ENCODE peak calls at places on chromosomes 13 and 19, in four cellular contexts. S is dermis blood vessel endothelial cell, E is iPS-NIHi11, M is T-helper 2 cell. V is an unnamed sample.

GRCh38 chr19:1618157-1619093 is 13.2 kb upstream of the UQCR11 start:
- DNase-seq in M (no peak), S (peak), E (peak), V (peak)

GRCh38 chr13:48232420-48233096 is 448 bp upstream of the ITM2B start:
- DNase-seq in S (peak), E (no peak), M (no peak), V (no peak)

GRCh38 chr19:38849746-38850230 is at the start of gene HNRNPL:
- DNase-seq in S (no peak), E (peak), M (peak), V (peak)

GRCh38 chr13:94239135-94239534 is 240.3 kb downstream of the DCT start:
- DNase-seq in M (no peak), S (peak), E (no peak), V (no peak)

GRCh38 chr13:95784161-95784880 is 107.4 kb downstream of the DNAJC3 start:
- DNase-seq in E (no peak), M (no peak), S (peak), V (no peak)

GRCh38 chr13:34469212-34469983 is 472.7 kb upstream of the NBEA start:
- DNase-seq in E (no peak), S (peak), M (no peak), V (no peak)

GRCh38 chr19:49775742-49776370 is 9.1 kb downstream of the AP2A1 start:
- DNase-seq in M (no peak), S (no peak), E (no peak), V (no peak)

GRCh38 chr19:40621283-40621682 is 20.1 kb downstream of the LTBP4 start:
- DNase-seq in S (no peak), E (no peak), M (no peak), V (no peak)

GRCh38 chr19:44753619-44753931 is 5.1 kb downstream of the BCL3 start:
- DNase-seq in S (no peak), E (no peak), M (no peak), V (no peak)

GRCh38 chr13:114077121-114077937 is 55.1 kb downstream of the RASA3 start:
- DNase-seq in S (no peak), M (no peak), E (no peak), V (no peak)

GRCh38 chr19:49875801-49876421 is 1.2 kb downstream of the AKT1S1 start:
- DNase-seq in M (peak), S (peak), E (no peak), V (peak)

GRCh38 chr19:1074512-1075283 is 7.7 kb downstream of the ARHGAP45 start:
- DNase-seq in S (peak), M (peak), E (no peak), V (peak)

GRCh38 chr13:46492946-46493345 is 60.0 kb upstream of the LRCH1 start:
- DNase-seq in E (peak), S (peak), M (no peak), V (no peak)

GRCh38 chr13:44389003-44389666 is 15.5 kb downstream of the SERP2 start:
- DNase-seq in S (no peak), M (no peak), E (no peak), V (no peak)

GRCh38 chr13:44051923-44052322 is 172.2 kb downstream of the LACC1 start:
- DNase-seq in E (no peak), S (peak), M (no peak), V (no peak)

GRCh38 chr13:30934381-30934780 is 1.9 kb downstream of the TEX26 start:
- DNase-seq in M (no peak), S (peak), E (peak), V (no peak)

GRCh38 chr13:97249797-97250495 is 27.8 kb downstream of the MBNL2 start:
- DNase-seq in E (no peak), M (no peak), S (no peak), V (no peak)

GRCh38 chr13:33751151-33751550 is 66.8 kb upstream of the RFC3 start:
- DNase-seq in E (no peak), M (no peak), S (no peak), V (no peak)

GRCh38 chr19:18939922-18940775 is 868 bp downstream of the HOMER3 start:
- DNase-seq in S (peak), E (peak), M (no peak), V (peak)

GRCh38 chr19:45103625-45104319 is 10.8 kb downstream of the PPP1R37 start:
- DNase-seq in S (no peak), M (no peak), E (no peak), V (no peak)

GRCh38 chr19:1811472-1811894 is 593 bp downstream of the ATP8B3 start:
- DNase-seq in E (peak), M (no peak), S (peak), V (peak)

GRCh38 chr19:29211562-29212416 is 1.2 kb downstream of the UQCRFS1 start:
- DNase-seq in S (peak), E (no peak), M (no peak), V (no peak)

GRCh38 chr13:43783820-43784219 is 3.0 kb downstream of the ENOX1 start:
- DNase-seq in M (no peak), S (peak), E (no peak), V (no peak)

GRCh38 chr19:39140594-39140993 is 15.0 kb downstream of the PAK4 start:
- DNase-seq in E (no peak), M (no peak), S (no peak), V (no peak)

GRCh38 chr19:39906283-39906682 is 28.2 kb downstream of the FCGBP start:
- DNase-seq in S (no peak), M (no peak), E (no peak), V (no peak)

GRCh38 chr19:53642381-53643099 is 10.7 kb downstream of the DPRX start:
- DNase-seq in M (no peak), S (no peak), E (no peak), V (no peak)

GRCh38 chr13:71210861-71211260 is 656.1 kb downstream of the DACH1 start:
- DNase-seq in E (no peak), S (peak), M (no peak), V (no peak)

GRCh38 chr13:113078895-113079720 is 26.5 kb upstream of the F7 start:
- DNase-seq in M (no peak), S (peak), E (no peak), V (no peak)

GRCh38 chr13:80010286-80010831 is 330.6 kb downstream of the SPRY2 start:
- DNase-seq in S (no peak), E (no peak), M (no peak), V (no peak)

GRCh38 chr19:33376423-33376822 is 2.9 kb downstream of the CEBPG start:
- DNase-seq in M (no peak), S (peak), E (no peak), V (peak)

GRCh38 chr19:30784850-30785459 is 412.8 kb downstream of the ZNF536 start:
- DNase-seq in E (peak), M (peak), S (peak), V (peak)

GRCh38 chr13:80523134-80523533 is 182.2 kb upstream of the SPRY2 start:
- DNase-seq in S (no peak), M (no peak), E (no peak), V (no peak)

GRCh38 chr13:37202264-37202663 is 96.8 kb upstream of the CSNK1A1L start:
- DNase-seq in M (no peak), E (no peak), S (no peak), V (no peak)